ENCODE peak calls at places on chromosomes 5 and 9, in ten cellular contexts. J is RPMI7951, B is NCI-H1092 treated with DMSO at 0.1 percent for 48 hours, R is LHCN-M2, X is choroid plexus epithelial cell, N is mammary epithelial cell, C is hippocampal formation, D is non-pigmented ciliary epithelial cell, Y is NCI-H2081, U is HuH-7.5. S is an unnamed sample.

GRCh38 chr9:136943291-136944093 is 1.0 kb downstream of the FBXW5 start:
- DNase-seq in J (no peak), B (no peak), R (peak; percentile 19), X (peak; percentile 45), N (peak; percentile 7), C (no peak), D (no peak), Y (peak; percentile 25), U (peak; percentile 79), S (no peak)

GRCh38 chr9:69370430-69370829 is 45.4 kb downstream of the ENTREP1 start:
- DNase-seq in J (peak; percentile 19), B (no peak), R (no peak), X (no peak), N (peak; percentile 83), C (no peak), D (no peak), Y (no peak), U (no peak), S (no peak)

GRCh38 chr9:14140121-14140520 is 173.8 kb downstream of the NFIB start:
- DNase-seq in J (no peak), B (no peak), R (peak; percentile 52), X (no peak), N (no peak), C (no peak), D (no peak), Y (no peak), U (no peak), S (no peak)

GRCh38 chr5:135027699-135028615 is 6.1 kb downstream of the PITX1 start:
- DNase-seq in J (no peak), B (no peak), R (no peak), X (no peak), N (no peak), C (no peak), D (no peak), Y (no peak), U (no peak), S (no peak)

GRCh38 chr9:26723486-26723885 is 169.1 kb downstream of the CAAP1 start:
- DNase-seq in J (peak; percentile 69), B (no peak), R (peak; percentile 33), X (peak; percentile 9), N (peak; percentile 31), C (no peak), D (no peak), Y (no peak), U (peak; percentile 3), S (no peak)

GRCh38 chr9:86054695-86055094 is 44.7 kb downstream of the GOLM1 start:
- DNase-seq in J (no peak), B (no peak), R (no peak), X (no peak), N (no peak), C (no peak), D (no peak), Y (no peak), U (no peak), S (no peak)

GRCh38 chr5:120062515-120062917 is 401.6 kb upstream of the PRR16 start:
- DNase-seq in J (peak; percentile 11), B (no peak), R (no peak), X (peak; percentile 46), N (peak; percentile 81), C (no peak), D (peak; percentile 32), Y (no peak), U (no peak), S (no peak)

GRCh38 chr5:2748180-2748840 is 3.2 kb downstream of the IRX2 start:
- DNase-seq in J (no peak), B (no peak), R (no peak), X (no peak), N (peak; percentile 35), C (no peak), D (no peak), Y (no peak), U (no peak), S (no peak)

GRCh38 chr9:5002811-5003210 is 17.7 kb downstream of the JAK2 start:
- DNase-seq in J (peak; percentile 23), B (no peak), R (peak; percentile 23), X (peak; percentile 13), N (no peak), C (no peak), D (no peak), Y (no peak), U (no peak), S (no peak)

GRCh38 chr5:81093536-81094196 is 133.5 kb downstream of the RASGRF2 start:
- DNase-seq in J (no peak), B (no peak), R (no peak), X (no peak), N (no peak), C (no peak), D (no peak), Y (no peak), U (no peak), S (no peak)

GRCh38 chr5:93278876-93279275 is 302.1 kb downstream of the NR2F1-AS1 start:
- DNase-seq in J (no peak), B (no peak), R (no peak), X (no peak), N (no peak), C (no peak), D (no peak), Y (no peak), U (no peak), S (no peak)

GRCh38 chr9:134351777-134352176 is 25.5 kb downstream of the RXRA start:
- DNase-seq in J (no peak), B (no peak), R (no peak), X (no peak), N (no peak), C (no peak), D (no peak), Y (no peak), U (no peak), S (no peak)

GRCh38 chr5:107743357-107744000 is 72.7 kb upstream of the EFNA5 start:
- DNase-seq in J (peak; percentile 68), B (no peak), R (peak; percentile 74), X (peak; percentile 41), N (peak; percentile 71), C (no peak), D (peak; percentile 26), Y (no peak), U (no peak), S (no peak)

S was measured in heart left ventricle.